ENCODE peak calls at places on chromosomes 16 and 17, in four cellular contexts. P is CD8-positive, alpha-beta T cell; U is renal cortical epithelial cell; G is AG04449. K is an unnamed sample.

GRCh38 chr17:885971-886571 is 93.5 kb downstream of the NXN start:
- DNase-seq in P (no peak), U (no peak), G (no peak), K (no peak)

GRCh38 chr16:25707982-25708583 is 16.3 kb downstream of the HS3ST4 start:
- DNase-seq in P (no peak), U (peak; percentile 9), G (no peak), K (no peak)

GRCh38 chr17:58605470-58605869 is 86.4 kb downstream of the TEX14 start:
- DNase-seq in P (no peak), U (no peak), G (no peak), K (no peak)

GRCh38 chr16:51155901-51156810 is 5.1 kb upstream of the SALL1 start:
- DNase-seq in P (no peak), U (no peak), G (no peak), K (no peak)

GRCh38 chr16:57475711-57476339 is 10.5 kb downstream of the DOK4 start:
- DNase-seq in P (peak; percentile 81), U (no peak), G (no peak), K (no peak)

GRCh38 chr17:67546578-67547527 is 169.8 kb downstream of the PITPNC1 start:
- DNase-seq in P (no peak), U (peak; percentile 37), G (no peak), K (no peak)

GRCh38 chr16:19410435-19411153 is 7.1 kb upstream of the TMC5 start:
- DNase-seq in P (no peak), U (no peak), G (no peak), K (no peak)

GRCh38 chr17:70613681-70614080 is 444.3 kb downstream of the KCNJ2 start:
- DNase-seq in P (no peak), U (no peak), G (no peak), K (no peak)

GRCh38 chr16:85418978-85419491 is 194.1 kb upstream of the GSE1 start:
- DNase-seq in P (no peak), U (no peak), G (no peak), K (no peak)

GRCh38 chr16:65510241-65510640 is 388.4 kb upstream of the CDH11 start:
- DNase-seq in P (no peak), U (no peak), G (no peak), K (no peak)

GRCh38 chr16:9007177-9007794 is 43.6 kb upstream of the USP7 start:
- DNase-seq in P (no peak), U (no peak), G (no peak), K (no peak)

GRCh38 chr16:77063617-77064016 is 127.4 kb upstream of the MON1B start:
- DNase-seq in P (no peak), U (no peak), G (no peak), K (no peak)

K was measured in D721Med.